ENCODE peak calls at places on chromosome 21, in nine cellular contexts. One of them, this sample, is unnamed.

GRCh38 chr21:44822484-44823178 is 4.8 kb upstream of the SUMO3 start:
- DNase-seq in Right ventricle myocardium inferior: no peak
- DNase-seq in activated naive CD4-positive, alpha-beta T cell: no peak
- DNase-seq in NCI-H69: no peak
- DNase-seq in myocyte: no peak
- DNase-seq in OCI-LY7: peak
- DNase-seq in astrocyte of the spinal cord: no peak
- DNase-seq in frontal cortex: no peak
- DNase-seq in fibroblast of mammary gland: no peak
- DNase-seq in this sample: no peak

GRCh38 chr21:25689226-25689625 is 45.5 kb downstream of the ATP5PF start:
- DNase-seq in activated naive CD4-positive, alpha-beta T cell: no peak
- DNase-seq in astrocyte of the spinal cord: no peak
- DNase-seq in OCI-LY7: no peak
- DNase-seq in Right ventricle myocardium inferior: no peak
- DNase-seq in fibroblast of mammary gland: peak
- DNase-seq in frontal cortex: no peak
- DNase-seq in NCI-H69: no peak
- DNase-seq in myocyte: peak
- DNase-seq in this sample: no peak

GRCh38 chr21:31991356-31992331 is 118.8 kb downstream of the HUNK start:
- DNase-seq in NCI-H69: peak
- DNase-seq in myocyte: no peak
- DNase-seq in Right ventricle myocardium inferior: no peak
- DNase-seq in activated naive CD4-positive, alpha-beta T cell: no peak
- DNase-seq in fibroblast of mammary gland: no peak
- DNase-seq in OCI-LY7: no peak
- DNase-seq in astrocyte of the spinal cord: no peak
- DNase-seq in frontal cortex: no peak
- DNase-seq in this sample: no peak

GRCh38 chr21:44428281-44428942 is 26.9 kb upstream of the LRRC3 start:
- DNase-seq in Right ventricle myocardium inferior: peak
- DNase-seq in myocyte: no peak
- DNase-seq in astrocyte of the spinal cord: no peak
- DNase-seq in fibroblast of mammary gland: no peak
- DNase-seq in activated naive CD4-positive, alpha-beta T cell: peak
- DNase-seq in NCI-H69: peak
- DNase-seq in frontal cortex: no peak
- DNase-seq in OCI-LY7: peak
- DNase-seq in this sample: no peak

GRCh38 chr21:32918467-32919140 is 107.1 kb upstream of the OLIG2 start:
- DNase-seq in activated naive CD4-positive, alpha-beta T cell: no peak
- DNase-seq in frontal cortex: no peak
- DNase-seq in Right ventricle myocardium inferior: no peak
- DNase-seq in myocyte: no peak
- DNase-seq in astrocyte of the spinal cord: no peak
- DNase-seq in NCI-H69: peak
- DNase-seq in fibroblast of mammary gland: no peak
- DNase-seq in OCI-LY7: no peak
- DNase-seq in this sample: no peak

GRCh38 chr21:39788383-39788782 is 43.4 kb downstream of the IGSF5 start:
- DNase-seq in NCI-H69: peak
- DNase-seq in astrocyte of the spinal cord: peak
- DNase-seq in activated naive CD4-positive, alpha-beta T cell: no peak
- DNase-seq in fibroblast of mammary gland: peak
- DNase-seq in Right ventricle myocardium inferior: peak
- DNase-seq in frontal cortex: peak
- DNase-seq in myocyte: peak
- DNase-seq in OCI-LY7: no peak
- DNase-seq in this sample: no peak

GRCh38 chr21:25005388-25005787 is 601.9 kb downstream of the MRPL39 start:
- DNase-seq in fibroblast of mammary gland: peak
- DNase-seq in activated naive CD4-positive, alpha-beta T cell: no peak
- DNase-seq in Right ventricle myocardium inferior: no peak
- DNase-seq in NCI-H69: no peak
- DNase-seq in OCI-LY7: no peak
- DNase-seq in myocyte: no peak
- DNase-seq in frontal cortex: no peak
- DNase-seq in astrocyte of the spinal cord: no peak
- DNase-seq in this sample: no peak

GRCh38 chr21:16169102-16169511 is 439.3 kb downstream of the USP25 start:
- DNase-seq in OCI-LY7: no peak
- DNase-seq in NCI-H69: no peak
- DNase-seq in frontal cortex: no peak
- DNase-seq in myocyte: no peak
- DNase-seq in fibroblast of mammary gland: peak
- DNase-seq in Right ventricle myocardium inferior: no peak
- DNase-seq in astrocyte of the spinal cord: peak
- DNase-seq in activated naive CD4-positive, alpha-beta T cell: no peak
- DNase-seq in this sample: no peak

GRCh38 chr21:41399401-41399800 is 26.6 kb upstream of the MX1 start:
- DNase-seq in OCI-LY7: no peak
- DNase-seq in activated naive CD4-positive, alpha-beta T cell: no peak
- DNase-seq in NCI-H69: no peak
- DNase-seq in Right ventricle myocardium inferior: no peak
- DNase-seq in fibroblast of mammary gland: no peak
- DNase-seq in frontal cortex: no peak
- DNase-seq in myocyte: no peak
- DNase-seq in astrocyte of the spinal cord: no peak
- DNase-seq in this sample: no peak

GRCh38 chr21:42303443-42303842 is 11.8 kb downstream of the TFF3 start:
- DNase-seq in Right ventricle myocardium inferior: no peak
- DNase-seq in NCI-H69: no peak
- DNase-seq in OCI-LY7: no peak
- DNase-seq in fibroblast of mammary gland: no peak
- DNase-seq in activated naive CD4-positive, alpha-beta T cell: no peak
- DNase-seq in frontal cortex: no peak
- DNase-seq in astrocyte of the spinal cord: no peak
- DNase-seq in myocyte: no peak
- DNase-seq in this sample: no peak

GRCh38 chr21:42799948-42800347 is 79.4 kb downstream of the WDR4 start:
- DNase-seq in myocyte: no peak
- DNase-seq in astrocyte of the spinal cord: no peak
- DNase-seq in NCI-H69: no peak
- DNase-seq in frontal cortex: no peak
- DNase-seq in Right ventricle myocardium inferior: no peak
- DNase-seq in OCI-LY7: peak
- DNase-seq in activated naive CD4-positive, alpha-beta T cell: no peak
- DNase-seq in fibroblast of mammary gland: no peak
- DNase-seq in this sample: no peak

GRCh38 chr21:36694593-36695282 is 4.2 kb upstream of the SIM2 start:
- DNase-seq in OCI-LY7: no peak
- DNase-seq in NCI-H69: no peak
- DNase-seq in astrocyte of the spinal cord: no peak
- DNase-seq in fibroblast of mammary gland: no peak
- DNase-seq in myocyte: no peak
- DNase-seq in activated naive CD4-positive, alpha-beta T cell: no peak
- DNase-seq in Right ventricle myocardium inferior: no peak
- DNase-seq in frontal cortex: no peak
- DNase-seq in this sample: no peak

GRCh38 chr21:31449912-31450535 is 106.0 kb upstream of the TIAM1 start:
- DNase-seq in OCI-LY7: no peak
- DNase-seq in frontal cortex: no peak
- DNase-seq in NCI-H69: no peak
- DNase-seq in fibroblast of mammary gland: no peak
- DNase-seq in myocyte: no peak
- DNase-seq in Right ventricle myocardium inferior: no peak
- DNase-seq in activated naive CD4-positive, alpha-beta T cell: no peak
- DNase-seq in astrocyte of the spinal cord: no peak
- DNase-seq in this sample: no peak

GRCh38 chr21:42663200-42663483 is 9.7 kb downstream of the PDE9A start:
- DNase-seq in astrocyte of the spinal cord: no peak
- DNase-seq in activated naive CD4-positive, alpha-beta T cell: no peak
- DNase-seq in NCI-H69: no peak
- DNase-seq in frontal cortex: no peak
- DNase-seq in OCI-LY7: no peak
- DNase-seq in myocyte: no peak
- DNase-seq in fibroblast of mammary gland: no peak
- DNase-seq in Right ventricle myocardium inferior: no peak
- DNase-seq in this sample: no peak

GRCh38 chr21:36072453-36073167 is 2.8 kb downstream of the CBR1 start:
- DNase-seq in frontal cortex: no peak
- DNase-seq in myocyte: no peak
- DNase-seq in astrocyte of the spinal cord: no peak
- DNase-seq in NCI-H69: no peak
- DNase-seq in Right ventricle myocardium inferior: no peak
- DNase-seq in activated naive CD4-positive, alpha-beta T cell: no peak
- DNase-seq in OCI-LY7: no peak
- DNase-seq in fibroblast of mammary gland: no peak
- DNase-seq in this sample: no peak

GRCh38 chr21:37565530-37566223 is 199.1 kb downstream of the DYRK1A start:
- DNase-seq in fibroblast of mammary gland: peak
- DNase-seq in astrocyte of the spinal cord: peak
- DNase-seq in OCI-LY7: no peak
- DNase-seq in activated naive CD4-positive, alpha-beta T cell: no peak
- DNase-seq in NCI-H69: peak
- DNase-seq in frontal cortex: no peak
- DNase-seq in Right ventricle myocardium inferior: no peak
- DNase-seq in myocyte: peak
- DNase-seq in this sample: no peak

GRCh38 chr21:42234464-42235241 is 15.7 kb downstream of the ABCG1 start:
- DNase-seq in fibroblast of mammary gland: no peak
- DNase-seq in astrocyte of the spinal cord: peak
- DNase-seq in NCI-H69: peak
- DNase-seq in Right ventricle myocardium inferior: peak
- DNase-seq in myocyte: peak
- DNase-seq in OCI-LY7: peak
- DNase-seq in frontal cortex: peak
- DNase-seq in activated naive CD4-positive, alpha-beta T cell: peak
- DNase-seq in this sample: no peak

GRCh38 chr21:35428927-35429326 is 379.8 kb upstream of the RUNX1 start:
- DNase-seq in frontal cortex: no peak
- DNase-seq in myocyte: peak
- DNase-seq in astrocyte of the spinal cord: no peak
- DNase-seq in NCI-H69: no peak
- DNase-seq in OCI-LY7: no peak
- DNase-seq in Right ventricle myocardium inferior: no peak
- DNase-seq in fibroblast of mammary gland: peak
- DNase-seq in activated naive CD4-positive, alpha-beta T cell: no peak
- DNase-seq in this sample: no peak

GRCh38 chr21:42039911-42040351 is 29.8 kb upstream of the ZBTB21 start:
- DNase-seq in NCI-H69: no peak
- DNase-seq in activated naive CD4-positive, alpha-beta T cell: no peak
- DNase-seq in OCI-LY7: no peak
- DNase-seq in astrocyte of the spinal cord: no peak
- DNase-seq in frontal cortex: no peak
- DNase-seq in Right ventricle myocardium inferior: no peak
- DNase-seq in myocyte: peak
- DNase-seq in fibroblast of mammary gland: peak
- DNase-seq in this sample: no peak

GRCh38 chr21:43188712-43189151 is 19.9 kb downstream of the CRYAA start:
- DNase-seq in fibroblast of mammary gland: no peak
- DNase-seq in OCI-LY7: peak
- DNase-seq in myocyte: no peak
- DNase-seq in astrocyte of the spinal cord: no peak
- DNase-seq in NCI-H69: peak
- DNase-seq in frontal cortex: peak
- DNase-seq in activated naive CD4-positive, alpha-beta T cell: no peak
- DNase-seq in Right ventricle myocardium inferior: peak
- DNase-seq in this sample: no peak

GRCh38 chr21:20970691-20971090 is 27.5 kb upstream of the NCAM2 start:
- DNase-seq in activated naive CD4-positive, alpha-beta T cell: no peak
- DNase-seq in NCI-H69: no peak
- DNase-seq in myocyte: no peak
- DNase-seq in OCI-LY7: no peak
- DNase-seq in astrocyte of the spinal cord: no peak
- DNase-seq in frontal cortex: no peak
- DNase-seq in fibroblast of mammary gland: no peak
- DNase-seq in Right ventricle myocardium inferior: no peak
- DNase-seq in this sample: no peak

GRCh38 chr21:34215911-34216310 is 142.5 kb downstream of the MRPS6 start:
- DNase-seq in myocyte: peak
- DNase-seq in astrocyte of the spinal cord: no peak
- DNase-seq in fibroblast of mammary gland: no peak
- DNase-seq in Right ventricle myocardium inferior: no peak
- DNase-seq in frontal cortex: no peak
- DNase-seq in NCI-H69: no peak
- DNase-seq in OCI-LY7: no peak
- DNase-seq in activated naive CD4-positive, alpha-beta T cell: no peak
- DNase-seq in this sample: no peak

GRCh38 chr21:41133896-41134522 is 34.0 kb upstream of the BACE2 start:
- DNase-seq in astrocyte of the spinal cord: peak
- DNase-seq in Right ventricle myocardium inferior: no peak
- DNase-seq in fibroblast of mammary gland: peak
- DNase-seq in activated naive CD4-positive, alpha-beta T cell: no peak
- DNase-seq in myocyte: peak
- DNase-seq in NCI-H69: peak
- DNase-seq in frontal cortex: peak
- DNase-seq in OCI-LY7: peak
- DNase-seq in this sample: no peak

GRCh38 chr21:45894891-45895777 is 86.4 kb upstream of the COL6A1 start:
- DNase-seq in fibroblast of mammary gland: no peak
- DNase-seq in myocyte: no peak
- DNase-seq in Right ventricle myocardium inferior: no peak
- DNase-seq in frontal cortex: no peak
- DNase-seq in astrocyte of the spinal cord: no peak
- DNase-seq in NCI-H69: no peak
- DNase-seq in activated naive CD4-positive, alpha-beta T cell: no peak
- DNase-seq in OCI-LY7: no peak
- DNase-seq in this sample: no peak

GRCh38 chr21:45994738-45995685 is 13.4 kb downstream of the COL6A1 start:
- DNase-seq in astrocyte of the spinal cord: no peak
- DNase-seq in myocyte: no peak
- DNase-seq in Right ventricle myocardium inferior: peak
- DNase-seq in OCI-LY7: no peak
- DNase-seq in activated naive CD4-positive, alpha-beta T cell: no peak
- DNase-seq in frontal cortex: no peak
- DNase-seq in NCI-H69: no peak
- DNase-seq in fibroblast of mammary gland: no peak
- DNase-seq in this sample: no peak

This sample was measured in keratinocyte.